ENCODE peak calls at places on chromosomes 3 and 15, in four cellular contexts. I is A549, S is K562, L is HepG2. D is an unnamed sample.

GRCh38 chr3:152241142-152242067 is 27.3 kb upstream of the MBNL1 start:
- DNase-seq in I (no peak), S (peak), L (no peak), D (no peak)

GRCh38 chr3:80559701-80560100 is 791.9 kb upstream of the ROBO1 start:
- DNase-seq in I (no peak), S (no peak), L (peak), D (no peak)

GRCh38 chr3:43621406-43621973 is 321 bp downstream of the ANO10 start:
- DNase-seq in I (no peak), S (peak), L (no peak), D (no peak)

GRCh38 chr3:150404023-150404422 is 4.1 kb upstream of the TSC22D2 start:
- DNase-seq in I (no peak), S (no peak), L (no peak), D (no peak)

GRCh38 chr3:59559721-59560514 is 510.1 kb upstream of the CFAP20DC start:
- DNase-seq in I (peak), S (no peak), L (no peak), D (peak)

GRCh38 chr15:71752604-71753289 is 57.6 kb upstream of the NR2E3 start:
- DNase-seq in I (peak), S (no peak), L (peak), D (peak)

GRCh38 chr3:11060500-11061251 is 68.1 kb downstream of the SLC6A1 start:
- DNase-seq in I (peak), S (peak), L (peak), D (peak)

GRCh38 chr3:71975573-71975972 is 190.6 kb upstream of the PROK2 start:
- DNase-seq in I (no peak), S (no peak), L (no peak), D (no peak)

GRCh38 chr15:95894407-95894956 is 436.0 kb upstream of the NR2F2 start:
- DNase-seq in I (no peak), S (no peak), L (no peak), D (no peak)

GRCh38 chr15:71623111-71623510 is 187.2 kb upstream of the NR2E3 start:
- DNase-seq in I (no peak), S (no peak), L (no peak), D (no peak)

DNA sequence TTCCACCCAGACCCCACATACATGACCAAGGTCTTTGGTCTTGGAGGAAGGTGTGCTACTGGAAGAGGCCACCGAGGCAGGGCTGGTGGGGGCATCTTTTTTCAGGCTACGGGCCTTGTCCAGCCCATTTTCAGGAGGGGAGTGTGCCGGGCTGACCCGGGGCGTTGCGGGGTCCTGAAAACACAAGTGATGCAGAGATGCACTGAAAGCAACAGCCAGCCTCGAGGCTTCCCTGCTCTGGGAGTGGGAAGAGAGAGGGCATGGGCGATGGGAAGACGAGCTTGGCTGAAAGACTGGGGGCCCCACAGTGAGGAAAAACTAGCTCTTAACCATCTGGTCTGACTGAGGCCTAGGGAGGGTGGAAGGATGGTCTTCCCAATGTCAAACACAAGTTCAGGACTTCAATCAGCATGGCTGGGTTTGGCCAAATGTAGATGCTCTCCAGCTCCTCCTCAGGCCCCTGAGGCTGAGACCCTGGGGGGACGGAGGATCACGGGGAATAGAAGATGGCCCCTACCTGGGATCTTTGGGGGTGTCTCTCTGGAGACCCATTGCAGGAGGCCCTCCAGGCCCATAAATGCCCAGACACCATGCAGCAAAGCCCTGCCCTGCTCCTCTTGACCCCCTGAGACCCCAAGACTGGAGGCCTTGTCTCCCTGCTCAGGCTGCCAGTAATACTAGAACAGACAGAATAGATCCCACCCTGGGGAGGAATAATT is 38.9 kb downstream of the TLE3 start:
- DNase-seq in I (no peak), S (no peak), L (no peak), D (no peak)
- TF ChIP-seq MAZ in I (no peak), S (no peak), L (no peak), D (no peak)

DNA sequence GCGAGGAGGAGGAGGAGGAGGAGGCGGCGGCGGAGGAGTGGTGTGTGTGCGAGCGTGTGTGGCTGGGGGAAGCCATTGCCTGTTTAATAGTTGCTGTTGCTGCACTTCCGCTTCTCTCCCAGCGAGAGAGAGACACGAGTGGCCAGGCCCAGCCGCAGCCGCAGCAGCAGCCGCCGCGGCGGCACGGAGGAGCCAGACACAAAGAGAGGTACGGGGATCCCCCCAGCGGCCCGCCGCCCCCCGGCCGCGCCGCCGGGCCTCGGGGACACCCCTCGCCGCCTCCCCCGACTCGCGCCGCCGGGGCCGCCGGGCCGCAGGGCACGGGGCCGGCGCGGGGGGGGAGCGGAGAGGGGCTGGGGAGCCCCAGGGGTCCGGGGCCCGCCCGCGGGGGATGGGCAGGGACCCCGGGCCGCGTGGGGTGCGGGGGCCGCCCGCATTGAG is at the start of gene UBE2E1:
- DNase-seq in I (peak), S (peak), L (peak), D (peak)
- TF ChIP-seq MAZ in I (no peak), S (no peak), L (no peak), D (no peak)

GRCh38 chr3:132262305-132262704 is 54.9 kb upstream of the ACP3 start:
- DNase-seq in I (no peak), S (no peak), L (no peak), D (no peak)
- TF ChIP-seq MAZ in I (no peak), S (no peak), L (no peak), D (no peak)

GRCh38 chr15:80174017-80174746 is 21.4 kb downstream of the FAH start:
- DNase-seq in I (no peak), S (no peak), L (no peak), D (peak)

GRCh38 chr15:80171787-80172186 is 19.0 kb downstream of the FAH start:
- DNase-seq in I (no peak), S (no peak), L (peak), D (no peak)

GRCh38 chr15:80172401-80172800 is 19.6 kb downstream of the FAH start:
- DNase-seq in I (no peak), S (no peak), L (no peak), D (no peak)

GRCh38 chr15:80175436-80175835 is 22.6 kb downstream of the FAH start:
- DNase-seq in I (no peak), S (no peak), L (no peak), D (no peak)

DNA sequence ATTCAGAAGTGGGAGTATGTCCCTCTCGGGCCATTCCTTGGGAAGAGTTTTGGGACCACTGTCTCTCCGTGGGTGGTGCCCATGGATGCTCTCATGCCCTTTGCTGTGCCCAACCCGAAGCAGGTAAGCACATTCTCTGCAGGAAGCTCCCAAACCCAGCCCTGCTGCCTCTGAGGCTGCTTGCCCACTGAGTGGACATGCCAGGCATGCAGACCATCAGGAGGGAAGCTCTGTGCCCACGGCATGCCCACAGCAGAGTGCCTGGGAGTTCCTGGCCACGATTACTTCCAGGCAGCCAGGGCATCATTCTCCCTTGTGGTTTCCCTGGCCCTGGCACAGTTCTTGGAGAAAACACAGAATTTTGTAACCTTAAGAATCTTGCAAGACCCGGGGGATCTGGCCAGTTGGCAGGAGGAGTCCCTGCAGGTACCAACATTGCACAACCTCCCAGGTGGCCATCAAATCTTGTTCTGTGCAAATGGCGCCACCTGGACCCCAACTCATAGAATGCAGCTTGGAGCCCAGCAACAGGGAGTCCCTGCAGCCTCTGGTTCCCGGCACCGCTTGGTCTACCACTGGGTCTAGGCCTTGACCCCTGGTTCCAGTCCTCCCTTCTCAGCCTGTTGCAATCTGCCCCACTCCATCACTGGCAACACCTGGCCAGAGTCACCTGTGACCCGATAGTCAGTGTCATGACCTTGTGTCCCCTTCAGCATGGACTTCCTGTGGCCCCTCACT is 20.4 kb downstream of the FAH start:
- DNase-seq in I (peak), S (peak), L (peak), D (peak)
- TF ChIP-seq MAZ in I (no peak), S (no peak), L (no peak), D (no peak)

DNA sequence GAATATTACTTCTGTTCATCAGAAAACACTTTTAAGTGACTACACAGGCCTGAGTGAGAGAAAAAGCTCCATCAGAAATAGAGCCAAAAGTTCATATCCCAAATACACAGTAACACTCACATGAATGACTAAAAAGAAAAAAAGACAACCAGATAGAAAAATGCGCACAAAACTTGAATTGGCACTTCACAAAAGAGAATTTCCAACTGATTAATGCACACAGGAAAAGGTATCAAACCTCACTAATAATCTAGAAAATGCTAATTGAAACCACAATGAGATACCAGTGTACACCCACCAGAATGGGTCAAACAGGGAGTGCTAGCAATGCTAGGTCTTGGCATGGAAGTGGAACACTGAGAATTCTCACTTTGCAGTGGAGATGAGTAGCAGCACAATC is 78.6 kb downstream of the HERC2 start:
- DNase-seq in I (no peak), S (no peak), L (no peak), D (no peak)
- TF ChIP-seq MAZ in I (no peak), S (no peak), L (no peak), D (no peak)

GRCh38 chr3:40417845-40418543 is 31.0 kb downstream of the ENTPD3 start:
- DNase-seq in I (peak), S (peak), L (no peak), D (no peak)
- TF ChIP-seq MAZ in I (no peak), S (no peak), L (no peak), D (no peak)

DNA sequence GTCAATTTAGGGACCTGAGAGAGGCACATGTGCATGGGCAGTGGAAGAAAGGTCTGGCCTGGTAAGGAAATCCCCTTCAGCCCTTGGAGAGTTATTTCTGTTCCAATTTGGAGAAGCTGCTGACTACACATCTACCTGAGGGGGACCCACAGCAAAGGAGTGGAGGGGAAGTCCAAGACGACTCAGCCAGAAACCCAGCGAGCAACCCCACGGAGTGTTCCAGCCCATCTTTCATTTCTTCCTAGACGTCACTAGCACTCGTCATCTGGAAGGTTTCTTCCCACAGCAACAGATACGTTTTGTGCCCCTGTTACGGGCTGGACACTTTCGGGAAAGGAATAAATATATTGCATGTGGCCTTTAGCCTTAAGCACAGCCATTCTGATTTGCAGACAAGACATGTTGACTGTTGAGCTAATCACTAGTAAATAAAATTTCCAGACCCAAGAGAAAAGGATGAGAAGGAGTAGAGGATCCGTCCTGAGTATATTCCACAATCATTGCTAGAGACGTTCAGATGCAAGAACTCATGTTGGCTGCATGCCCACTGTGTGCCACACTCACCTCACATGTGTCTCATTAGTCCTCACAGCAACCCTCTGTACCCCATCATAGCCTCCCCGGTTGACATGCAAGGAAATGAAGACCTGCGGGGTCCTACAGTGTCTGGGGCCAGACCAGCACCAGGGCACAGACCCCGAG is 7.8 kb upstream of the FAM174B start:
- DNase-seq in I (no peak), S (no peak), L (no peak), D (no peak)
- TF ChIP-seq MAZ in I (no peak), S (no peak), L (no peak), D (no peak)

GRCh38 chr15:37125143-37125542 is 24.8 kb upstream of the MEIS2 start:
- DNase-seq in I (no peak), S (no peak), L (no peak), D (peak)
- TF ChIP-seq MAZ in I (no peak), S (no peak), L (no peak), D (no peak)

D was measured in IMR-90.